ENCODE peak calls at places on chromosomes 5 and 9, in nine cellular contexts. C is keratinocyte; P is tibial artery; L is tibial nerve; X is kidney; V is ascending aorta; Y is GM23338; T is CD8-positive, alpha-beta T cell; W is A549. B is an unnamed sample.

GRCh38 chr9:133677126-133678010 is 41.2 kb downstream of the DBH start:
- DNase-seq in W (no peak), C (no peak), L (no peak), V (no peak), P (no peak), X (peak), Y (no peak), T (peak), B (no peak)

GRCh38 chr5:97065475-97065874 is 76.9 kb downstream of the LIX1 start:
- DNase-seq in W (no peak), X (no peak), T (no peak), V (no peak), C (no peak), Y (peak), L (no peak), P (no peak), B (no peak)

GRCh38 chr9:121620777-121621437 is 30.5 kb upstream of the DAB2IP start:
- DNase-seq in Y (peak), C (no peak), W (peak), P (no peak), L (no peak), T (no peak), V (no peak), X (no peak), B (no peak)

GRCh38 chr9:7656648-7657047 is 142.9 kb downstream of the DMAC1 start:
- DNase-seq in V (no peak), X (no peak), Y (no peak), P (no peak), L (no peak), W (peak), C (no peak), T (no peak), B (no peak)

GRCh38 chr5:170485606-170485911 is 18.3 kb upstream of the KCNIP1 start:
- DNase-seq in X (no peak), T (no peak), L (no peak), V (no peak), Y (no peak), C (no peak), P (no peak), W (no peak), B (no peak)

GRCh38 chr5:55570026-55570425 is 35.3 kb upstream of the PLPP1 start:
- DNase-seq in P (no peak), Y (peak), X (no peak), V (no peak), T (no peak), C (no peak), L (peak), W (no peak), B (no peak)

GRCh38 chr9:21334603-21334968 is 618 bp downstream of the KLHL9 start:
- DNase-seq in L (peak), W (peak), Y (peak), V (no peak), X (no peak), T (no peak), C (no peak), P (no peak), B (no peak)

GRCh38 chr5:77798448-77798847 is 22.3 kb upstream of the TBCA start:
- DNase-seq in X (no peak), P (no peak), C (no peak), W (no peak), V (no peak), L (no peak), Y (no peak), T (no peak), B (no peak)

GRCh38 chr9:7316967-7317366 is 482.6 kb downstream of the DMAC1 start:
- DNase-seq in X (no peak), L (no peak), W (no peak), T (no peak), C (no peak), V (no peak), P (no peak), Y (peak), B (no peak)

GRCh38 chr5:154771383-154771901 is 16.3 kb downstream of the LARP1 start:
- DNase-seq in P (peak), X (no peak), L (peak), V (no peak), C (no peak), T (no peak), Y (peak), W (no peak), B (no peak)

GRCh38 chr5:113325054-113325453 is 109.7 kb downstream of the TSSK1B start:
- DNase-seq in Y (no peak), P (no peak), V (no peak), T (no peak), X (no peak), C (no peak), W (no peak), L (no peak), B (no peak)

GRCh38 chr5:92944903-92945629 is 636.0 kb downstream of the NR2F1-AS1 start:
- DNase-seq in P (no peak), Y (no peak), T (no peak), C (no peak), W (peak), V (no peak), L (no peak), X (no peak), B (no peak)

DNA sequence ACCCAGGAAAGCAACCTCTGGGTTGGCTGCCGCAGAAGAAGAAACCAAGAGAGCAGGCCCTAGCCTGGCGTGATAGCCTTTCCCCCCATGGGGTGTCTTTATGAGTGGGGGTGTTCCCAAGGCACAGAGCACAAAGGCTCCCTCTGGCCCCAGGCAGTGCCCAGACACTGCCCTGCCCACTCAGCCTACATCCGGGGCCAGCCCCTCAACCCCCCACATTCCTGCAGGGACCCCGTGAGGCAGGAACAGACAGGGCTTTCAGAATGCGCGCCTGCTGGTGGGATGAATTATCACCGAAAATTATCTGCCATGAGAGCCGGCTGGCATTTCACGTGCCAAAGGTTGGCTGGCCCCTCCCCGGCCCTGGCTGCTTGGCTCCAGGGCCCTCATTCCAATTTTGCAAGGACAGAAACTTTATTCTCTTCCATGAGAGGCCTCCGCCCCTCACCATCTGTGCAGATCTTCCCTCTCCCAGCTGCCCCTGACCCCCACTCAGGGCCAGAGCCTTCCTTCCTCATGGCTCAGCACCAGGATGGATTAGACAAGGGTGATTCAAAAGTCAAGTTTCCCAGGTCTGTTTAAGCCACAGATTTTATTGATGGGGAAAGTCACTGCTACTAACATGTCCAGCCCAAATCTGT is 32.5 kb upstream of the WDR38 start:
- DNase-seq in V (no peak), Y (no peak), X (peak), P (no peak), W (no peak), T (no peak), L (no peak), C (no peak), B (no peak)
- H3K27ac ChIP-seq in V (no peak), Y (no peak), X (no peak), P (no peak), W (peak), T (no peak), L (no peak), C (no peak), B (no peak)

DNA sequence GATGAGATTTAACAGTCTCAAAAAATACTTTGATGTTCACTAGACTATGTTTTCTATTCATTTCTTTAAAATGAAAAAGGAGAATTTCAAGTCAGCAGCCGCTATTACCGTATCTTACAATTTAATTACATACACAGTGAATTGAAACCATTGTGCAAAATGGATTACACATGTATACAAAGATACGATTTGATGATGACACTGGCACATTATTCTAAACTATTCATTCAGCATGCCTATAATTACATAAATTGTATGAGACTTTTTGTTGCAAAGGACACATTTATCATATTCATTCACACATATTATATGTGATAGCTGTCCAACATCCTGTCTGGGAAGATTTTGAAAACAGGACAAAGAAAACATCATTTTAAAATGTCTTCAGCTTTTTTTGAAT is 118.3 kb upstream of the VCAN start:
- DNase-seq in W (no peak), Y (no peak), X (no peak), P (no peak), C (no peak), V (no peak), L (no peak), T (no peak), B (no peak)
- H3K27ac ChIP-seq in W (no peak), Y (peak), X (no peak), P (no peak), C (no peak), V (no peak), L (no peak), T (no peak), B (no peak)

DNA sequence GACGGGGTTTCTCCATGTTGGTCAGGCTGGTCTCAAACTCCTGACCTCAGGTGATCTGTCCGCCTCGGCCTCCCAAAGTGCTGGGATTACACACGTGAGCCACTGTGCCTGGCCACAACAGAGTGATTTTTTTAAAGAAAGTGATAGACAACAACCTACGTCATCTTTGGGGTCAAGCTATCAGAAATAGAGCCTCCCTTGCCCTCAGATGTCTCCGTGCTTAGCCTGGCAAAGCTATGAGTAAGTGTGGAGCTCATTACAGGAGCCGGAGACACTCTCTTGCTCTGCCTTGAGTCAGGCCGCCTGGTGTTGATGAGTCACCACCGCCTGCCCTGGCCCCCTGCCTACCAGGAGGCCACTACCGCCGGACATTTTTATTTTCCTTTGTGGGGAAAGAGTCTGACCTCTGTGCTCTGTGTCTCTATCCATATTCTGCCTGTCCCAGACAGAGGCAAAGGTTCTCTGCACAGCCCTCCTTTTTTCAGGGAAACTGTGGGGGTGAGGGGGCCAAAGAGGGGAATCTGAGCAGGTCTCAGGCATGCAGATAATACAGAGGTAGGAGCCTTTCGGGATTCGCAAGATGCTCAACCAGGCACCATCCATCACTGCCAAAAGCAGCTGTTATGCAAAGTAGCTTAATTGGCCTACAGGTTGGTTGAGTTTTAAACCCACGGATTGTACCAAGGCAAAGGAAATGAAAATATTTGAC is 123.7 kb upstream of the CPEB4 start:
- DNase-seq in V (peak), P (peak), T (no peak), Y (peak), X (peak), L (peak), C (peak), W (peak), B (peak)
- H3K27ac ChIP-seq in V (peak), P (no peak), T (no peak), Y (no peak), X (peak), L (no peak), C (peak), W (peak), B (no peak)

DNA sequence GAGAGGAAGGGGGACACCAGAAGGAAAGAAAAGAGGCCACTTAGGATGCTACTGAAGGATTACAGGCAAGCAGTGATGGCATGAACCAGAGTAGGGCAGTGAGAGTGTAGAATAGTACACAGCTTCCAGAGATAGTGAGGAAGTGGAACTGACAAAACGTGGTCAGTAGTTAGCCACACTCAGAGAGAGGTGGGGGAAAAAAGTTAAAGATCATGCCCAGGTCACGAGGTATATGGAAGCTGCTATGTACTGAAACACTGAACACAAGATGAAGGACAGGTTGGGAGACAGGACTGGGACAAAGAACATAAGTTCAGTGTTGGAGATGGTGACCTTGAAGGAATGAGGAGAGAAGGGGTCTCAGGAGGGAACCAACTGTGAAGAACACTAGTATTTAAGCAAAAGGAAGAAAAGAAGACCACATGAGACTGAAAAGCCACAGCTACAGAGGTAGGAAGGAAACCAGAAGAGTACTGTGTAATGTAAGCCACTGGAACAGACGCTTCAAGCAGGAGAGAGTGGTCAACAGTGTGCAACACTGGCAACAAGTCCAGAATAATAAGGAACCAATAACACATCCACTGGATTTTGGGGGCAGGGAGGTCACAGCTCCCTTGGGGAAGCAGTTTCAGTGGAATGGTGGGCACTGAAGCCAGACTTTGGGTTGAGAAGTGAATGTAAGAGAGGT is 45.5 kb downstream of the ELL2 start:
- DNase-seq in T (no peak), P (no peak), L (no peak), C (no peak), Y (no peak), W (no peak), V (no peak), X (no peak), B (no peak)
- H3K27ac ChIP-seq in T (no peak), P (no peak), L (no peak), C (no peak), Y (no peak), W (no peak), V (no peak), X (no peak), B (peak)